ENCODE peak calls at places on chromosomes 12 and 14, in eight cellular contexts. V is HCT116, X is iPS DF 6.9, U is endothelial cell of umbilical vein, J is psoas muscle, G is Karpas-422, M is right atrium auricular region, C is lower lobe of right lung. F is an unnamed sample. For H3K4me1, the result is how much of the 10 kb centered on the place peaks cover.

GRCh38 chr12:5746917-5747316 is 198.1 kb downstream of the ANO2 start:
- DNase-seq in V (no peak), X (no peak), U (no peak), J (no peak), G (no peak), M (no peak), C (no peak), F (no peak)

GRCh38 chr12:47868041-47868440 is 36.8 kb downstream of the VDR start:
- DNase-seq in V (no peak), X (no peak), U (peak), J (peak), G (no peak), M (no peak), C (no peak), F (no peak)

GRCh38 chr12:4024701-4025419 is 151.7 kb upstream of the PARP11 start:
- DNase-seq in V (no peak), X (peak), U (no peak), J (no peak), G (no peak), M (no peak), C (no peak), F (no peak)

GRCh38 chr12:104643921-104644669 is 187.3 kb downstream of the CHST11 start:
- DNase-seq in V (no peak), X (no peak), U (peak), J (no peak), G (no peak), M (no peak), C (peak), F (no peak)

GRCh38 chr12:101745481-101745880 is 6.2 kb upstream of the SYCP3 start:
- DNase-seq in V (no peak), X (no peak), U (no peak), J (no peak), G (no peak), M (no peak), C (no peak), F (no peak)

GRCh38 chr12:124673881-124674617 is 106.6 kb upstream of the NCOR2 start:
- DNase-seq in V (no peak), X (no peak), U (no peak), J (no peak), G (no peak), M (no peak), C (no peak), F (no peak)

GRCh38 chr12:78396538-78396937 is 468.0 kb upstream of the SYT1 start:
- DNase-seq in V (no peak), X (no peak), U (no peak), J (no peak), G (no peak), M (no peak), C (no peak), F (no peak)

GRCh38 chr12:113295846-113296556 is 38.9 kb downstream of the SLC8B1 start:
- DNase-seq in V (no peak), X (no peak), U (no peak), J (no peak), G (no peak), M (no peak), C (no peak), F (no peak)

GRCh38 chr12:83971781-83972180 is 940.8 kb downstream of the SLC6A15 start:
- DNase-seq in V (no peak), X (no peak), U (no peak), J (no peak), G (no peak), M (no peak), C (no peak), F (peak)

GRCh38 chr12:104057771-104058197 is 6.5 kb upstream of the HCFC2 start:
- DNase-seq in V (no peak), X (no peak), U (peak), J (no peak), G (peak), M (no peak), C (no peak), F (peak)

GRCh38 chr14:50943943-50944646 is at the start of gene PYGL:
- DNase-seq in V (peak), X (no peak), U (peak), J (peak), G (no peak), M (peak), C (peak), F (peak)

GRCh38 chr14:32620724-32621123 is 291.6 kb downstream of the AKAP6 start:
- DNase-seq in V (no peak), X (no peak), U (no peak), J (no peak), G (no peak), M (no peak), C (no peak), F (peak)

GRCh38 chr12:122035292-122035691 is 13.6 kb downstream of the BCL7A start:
- DNase-seq in V (no peak), X (no peak), U (no peak), J (no peak), G (no peak), M (no peak), C (peak), F (no peak)

GRCh38 chr14:68822132-68822651 is 29.3 kb upstream of the ZFP36L1 start:
- DNase-seq in V (no peak), X (no peak), U (no peak), J (no peak), G (peak), M (no peak), C (no peak), F (no peak)

GRCh38 chr12:64184216-64184615 is 37.9 kb downstream of the KICS2 start:
- DNase-seq in V (no peak), X (no peak), U (no peak), J (no peak), G (no peak), M (no peak), C (no peak), F (no peak)

GRCh38 chr14:96231731-96232130 is 24.3 kb upstream of the BDKRB1 start:
- DNase-seq in V (no peak), X (no peak), U (no peak), J (no peak), G (no peak), M (no peak), C (no peak), F (no peak)

GRCh38 chr14:68783408-68784297 is 9.2 kb downstream of the ZFP36L1 start:
- DNase-seq in V (no peak), X (no peak), U (no peak), J (no peak), G (no peak), M (peak), C (no peak), F (no peak)

GRCh38 chr12:108646597-108647190 is 13.0 kb upstream of the SELPLG start:
- DNase-seq in V (no peak), X (no peak), U (peak), J (no peak), G (no peak), M (no peak), C (no peak), F (peak)

GRCh38 chr14:100618763-100619320 is 31.6 kb upstream of the BEGAIN start:
- DNase-seq in V (no peak), X (no peak), U (no peak), J (no peak), G (no peak), M (no peak), C (no peak), F (no peak)

GRCh38 chr12:75938189-75938588 is 93.4 kb downstream of the PHLDA1 start:
- DNase-seq in V (no peak), X (no peak), U (no peak), J (no peak), G (no peak), M (no peak), C (no peak), F (no peak)

GRCh38 chr12:5166976-5167375 is 123.3 kb downstream of the KCNA5 start:
- DNase-seq in V (no peak), X (no peak), U (peak), J (no peak), G (no peak), M (no peak), C (no peak), F (peak)

GRCh38 chr12:101599771-101600486 is 5.2 kb downstream of the MYBPC1 start:
- DNase-seq in V (no peak), X (no peak), U (no peak), J (no peak), G (no peak), M (no peak), C (no peak), F (no peak)

GRCh38 chr14:70888681-70889175 is 18.5 kb upstream of the PCNX1 start:
- DNase-seq in V (no peak), X (no peak), U (no peak), J (no peak), G (peak), M (no peak), C (no peak), F (peak)

GRCh38 chr12:47094804-47095203 is 15.0 kb upstream of the AMIGO2 start:
- DNase-seq in V (no peak), X (no peak), U (no peak), J (no peak), G (no peak), M (no peak), C (no peak), F (no peak)

GRCh38 chr12:59937148-59937547 is 341.3 kb downstream of the SLC16A7 start:
- DNase-seq in V (no peak), X (no peak), U (no peak), J (no peak), G (no peak), M (no peak), C (no peak), F (no peak)

GRCh38 chr14:61385002-61385685 is 63.8 kb downstream of the PRKCH start:
- DNase-seq in V (no peak), X (no peak), U (no peak), J (no peak), G (no peak), M (no peak), C (no peak), F (no peak)

GRCh38 chr14:61388173-61388975 is 67.0 kb downstream of the PRKCH start:
- DNase-seq in V (peak), X (no peak), U (peak), J (no peak), G (peak), M (no peak), C (no peak), F (peak)

GRCh38 chr14:61388976-61389576 is 67.7 kb downstream of the PRKCH start:
- DNase-seq in V (peak), X (no peak), U (peak), J (no peak), G (no peak), M (no peak), C (no peak), F (peak)

GRCh38 chr14:61387076-61387475 is 65.7 kb downstream of the PRKCH start:
- DNase-seq in V (no peak), X (no peak), U (no peak), J (no peak), G (no peak), M (no peak), C (no peak), F (no peak)

GRCh38 chr14:61386173-61386772 is 64.9 kb downstream of the PRKCH start:
- DNase-seq in V (no peak), X (no peak), U (no peak), J (no peak), G (no peak), M (no peak), C (no peak), F (no peak)
- H3K4me1 ChIP-seq in V (under half), X (under half), U (under half), J (under half), G (under half), M (under half), C (half or more), F (under half)

GRCh38 chr14:59265808-59266207 is 77.3 kb downstream of the DAAM1 start:
- DNase-seq in V (no peak), X (no peak), U (no peak), J (no peak), G (no peak), M (no peak), C (no peak), F (peak)
- H3K4me1 ChIP-seq in V (under half), X (under half), U (under half), J (under half), G (under half), M (under half), C (under half), F (under half)

GRCh38 chr12:20489645-20490044 is 121.3 kb downstream of the PDE3A start:
- DNase-seq in V (no peak), X (no peak), U (peak), J (no peak), G (no peak), M (no peak), C (no peak), F (peak)
- H3K4me1 ChIP-seq in V (under half), X (under half), U (under half), J (under half), G (under half), M (under half), C (under half), F (half or more)

GRCh38 chr12:116558280-116559079 is 701 bp upstream of the MAP1LC3B2 start:
- DNase-seq in V (no peak), X (no peak), U (no peak), J (no peak), G (no peak), M (no peak), C (no peak), F (no peak)

GRCh38 chr12:116561181-116561821 is 2.1 kb downstream of the MAP1LC3B2 start:
- DNase-seq in V (no peak), X (no peak), U (no peak), J (no peak), G (no peak), M (no peak), C (no peak), F (no peak)

GRCh38 chr12:116559330-116560080 is at the start of gene MAP1LC3B2:
- DNase-seq in V (peak), X (no peak), U (no peak), J (peak), G (peak), M (no peak), C (peak), F (peak)

GRCh38 chr12:116556964-116557706 is 2.0 kb upstream of the MAP1LC3B2 start:
- DNase-seq in V (no peak), X (no peak), U (no peak), J (no peak), G (no peak), M (no peak), C (no peak), F (peak)

GRCh38 chr12:116559080-116559329 is 176 bp upstream of the MAP1LC3B2 start:
- DNase-seq in V (no peak), X (no peak), U (no peak), J (no peak), G (peak), M (no peak), C (no peak), F (no peak)
- H3K4me1 ChIP-seq in V (under half), X (under half), U (under half), J (under half), G (under half), M (under half), C (under half), F (under half)

DNA sequence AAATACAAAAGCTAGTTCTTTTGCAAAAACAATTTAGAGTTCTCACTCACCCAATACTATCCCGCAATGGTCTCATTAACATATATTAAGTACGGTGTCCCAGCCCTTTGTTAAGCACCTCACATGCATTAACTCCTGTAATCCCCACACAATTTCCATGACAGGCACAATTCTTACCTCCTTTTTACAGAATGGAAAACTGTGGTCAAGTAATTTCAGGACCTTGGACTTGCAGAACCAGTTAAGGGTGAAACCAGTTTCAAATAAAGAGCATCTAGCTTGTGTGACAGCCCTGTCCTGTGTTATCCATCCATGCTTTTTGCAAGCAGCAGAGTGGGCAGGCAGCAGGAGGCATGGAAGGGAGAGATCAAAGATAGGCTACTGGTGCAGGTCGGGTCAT is 470.8 kb downstream of the NELL2 start:
- DNase-seq in V (no peak), X (no peak), U (no peak), J (no peak), G (no peak), M (no peak), C (no peak), F (no peak)
- H3K4me1 ChIP-seq in V (under half), X (under half), U (under half), J (under half), G (under half), M (under half), C (under half), F (under half)

GRCh38 chr14:64970041-64970440 is 2.1 kb downstream of the RAB15 start:
- DNase-seq in V (no peak), X (no peak), U (no peak), J (no peak), G (no peak), M (no peak), C (no peak), F (no peak)
- H3K4me1 ChIP-seq in V (under half), X (under half), U (under half), J (under half), G (under half), M (under half), C (under half), F (under half)